ENCODE peak calls at places on chromosomes 6 and 20, in eight cellular contexts. One of them, this sample, is unnamed.

GRCh38 chr20:2330090-2330695 is 34.4 kb downstream of the TGM3 start:
- DNase-seq in Peyer's patch: no peak
- DNase-seq in sigmoid colon: no peak
- DNase-seq in IMR-90: no peak
- DNase-seq in A549: no peak
- DNase-seq in endothelial cell of umbilical vein: no peak
- DNase-seq in ovary: no peak
- DNase-seq in heart left ventricle: no peak
- DNase-seq in this sample: peak; percentile 67

GRCh38 chr6:4017847-4018193 is 61.1 kb downstream of the FAM217A start:
- DNase-seq in IMR-90: peak; percentile 34
- DNase-seq in heart left ventricle: no peak
- DNase-seq in sigmoid colon: no peak
- DNase-seq in A549: peak; percentile 40
- DNase-seq in endothelial cell of umbilical vein: peak; percentile 82
- DNase-seq in Peyer's patch: no peak
- DNase-seq in ovary: no peak
- DNase-seq in this sample: no peak

GRCh38 chr6:37306624-37307222 is 47.1 kb upstream of the RNF8 start:
- DNase-seq in ovary: no peak
- DNase-seq in Peyer's patch: no peak
- DNase-seq in IMR-90: no peak
- DNase-seq in endothelial cell of umbilical vein: no peak
- DNase-seq in sigmoid colon: no peak
- DNase-seq in heart left ventricle: no peak
- DNase-seq in A549: no peak
- DNase-seq in this sample: no peak

GRCh38 chr6:34360556-34360955 is 31.9 kb downstream of the NUDT3 start:
- DNase-seq in Peyer's patch: no peak
- DNase-seq in sigmoid colon: no peak
- DNase-seq in IMR-90: peak; percentile 80
- DNase-seq in A549: no peak
- DNase-seq in ovary: no peak
- DNase-seq in endothelial cell of umbilical vein: no peak
- DNase-seq in heart left ventricle: no peak
- DNase-seq in this sample: no peak

GRCh38 chr6:68728580-68728979 is 93.5 kb downstream of the ADGRB3 start:
- DNase-seq in heart left ventricle: no peak
- DNase-seq in A549: no peak
- DNase-seq in ovary: no peak
- DNase-seq in Peyer's patch: no peak
- DNase-seq in IMR-90: no peak
- DNase-seq in endothelial cell of umbilical vein: no peak
- DNase-seq in sigmoid colon: no peak
- DNase-seq in this sample: no peak

GRCh38 chr6:151914475-151914874 is 107.0 kb downstream of the ESR1 start:
- DNase-seq in sigmoid colon: no peak
- DNase-seq in ovary: no peak
- DNase-seq in heart left ventricle: no peak
- DNase-seq in IMR-90: no peak
- DNase-seq in endothelial cell of umbilical vein: no peak
- DNase-seq in Peyer's patch: no peak
- DNase-seq in A549: peak; percentile 62
- DNase-seq in this sample: no peak

GRCh38 chr6:75210885-75211739 is 5.3 kb upstream of the COL12A1 start:
- DNase-seq in endothelial cell of umbilical vein: peak; percentile 60
- DNase-seq in ovary: no peak
- DNase-seq in heart left ventricle: peak; percentile 31
- DNase-seq in Peyer's patch: no peak
- DNase-seq in sigmoid colon: no peak
- DNase-seq in IMR-90: peak; percentile 79
- DNase-seq in A549: peak; percentile 56
- DNase-seq in this sample: peak; percentile 67

GRCh38 chr20:61603715-61604114 is 351.7 kb downstream of the CDH4 start:
- DNase-seq in endothelial cell of umbilical vein: no peak
- DNase-seq in ovary: no peak
- DNase-seq in sigmoid colon: no peak
- DNase-seq in A549: no peak
- DNase-seq in Peyer's patch: no peak
- DNase-seq in heart left ventricle: no peak
- DNase-seq in IMR-90: no peak
- DNase-seq in this sample: no peak

GRCh38 chr6:138572200-138572875 is 73.0 kb upstream of the NHSL1 start:
- DNase-seq in endothelial cell of umbilical vein: peak; percentile 88
- DNase-seq in IMR-90: peak; percentile 91
- DNase-seq in Peyer's patch: peak; percentile 70
- DNase-seq in A549: no peak
- DNase-seq in ovary: peak; percentile 57
- DNase-seq in sigmoid colon: peak; percentile 88
- DNase-seq in heart left ventricle: peak; percentile 72
- DNase-seq in this sample: peak; percentile 91

GRCh38 chr6:49676671-49677281 is 36.6 kb downstream of the CRISP2 start:
- DNase-seq in heart left ventricle: no peak
- DNase-seq in ovary: no peak
- DNase-seq in A549: peak; percentile 2
- DNase-seq in IMR-90: peak; percentile 51
- DNase-seq in endothelial cell of umbilical vein: peak; percentile 10
- DNase-seq in sigmoid colon: no peak
- DNase-seq in Peyer's patch: no peak
- DNase-seq in this sample: no peak

GRCh38 chr20:8722277-8722928 is 346.5 kb upstream of the PLCB4 start:
- DNase-seq in heart left ventricle: peak; percentile 27
- DNase-seq in IMR-90: peak; percentile 77
- DNase-seq in sigmoid colon: no peak
- DNase-seq in endothelial cell of umbilical vein: peak; percentile 83
- DNase-seq in Peyer's patch: no peak
- DNase-seq in A549: peak; percentile 80
- DNase-seq in ovary: no peak
- DNase-seq in this sample: no peak

DNA sequence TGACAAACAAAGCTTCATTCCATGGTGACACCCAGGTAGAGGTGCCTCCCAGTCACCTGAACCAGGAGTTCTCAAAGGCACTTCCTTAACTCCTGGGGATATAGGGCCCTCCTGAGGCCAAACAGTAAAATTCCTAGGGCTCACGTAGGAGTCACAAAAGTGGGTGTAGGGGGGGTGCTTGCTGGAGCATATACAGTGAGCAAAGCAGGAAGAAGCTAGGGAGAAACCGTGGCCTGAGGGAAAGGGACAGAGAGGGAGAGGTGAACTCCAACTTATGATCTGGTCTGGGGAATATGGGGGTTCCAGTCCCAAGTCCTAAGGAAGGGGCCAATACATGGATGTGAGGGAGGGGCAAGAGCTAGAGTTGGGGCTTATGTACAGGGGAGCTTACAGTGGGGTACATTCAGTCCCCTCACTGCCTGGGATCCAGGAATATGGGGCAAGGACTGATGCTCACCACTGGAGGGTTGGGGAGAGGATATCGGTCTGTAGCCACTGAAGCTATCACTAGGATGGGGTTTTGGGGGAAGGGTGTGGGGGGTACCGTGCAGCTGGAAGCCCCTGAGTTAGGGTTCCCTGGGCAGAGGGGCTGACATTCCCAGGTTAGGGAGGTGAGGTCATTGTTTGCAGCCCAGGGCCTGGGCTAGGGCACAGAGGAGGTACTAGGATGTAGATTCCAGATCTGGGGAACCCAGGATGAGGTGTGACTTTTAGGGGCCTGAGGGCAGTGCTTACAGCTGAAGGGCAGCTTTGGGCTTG is 950 bp downstream of the PEDS1 start:
- DNase-seq in endothelial cell of umbilical vein: peak; percentile 44
- DNase-seq in A549: no peak
- DNase-seq in Peyer's patch: no peak
- DNase-seq in IMR-90: no peak
- DNase-seq in heart left ventricle: no peak
- DNase-seq in sigmoid colon: no peak
- DNase-seq in ovary: no peak
- DNase-seq in this sample: no peak
- TF ChIP-seq CTCF in endothelial cell of umbilical vein: no peak
- TF ChIP-seq CTCF in A549: no peak
- TF ChIP-seq CTCF in Peyer's patch: peak; percentile 32
- TF ChIP-seq CTCF in IMR-90: no peak
- TF ChIP-seq CTCF in heart left ventricle: no peak
- TF ChIP-seq CTCF in sigmoid colon: no peak
- TF ChIP-seq CTCF in ovary: no peak
- TF ChIP-seq CTCF in this sample: no peak

GRCh38 chr6:15247214-15247749 is 1.4 kb downstream of the JARID2 start:
- DNase-seq in IMR-90: no peak
- DNase-seq in A549: no peak
- DNase-seq in heart left ventricle: no peak
- DNase-seq in sigmoid colon: no peak
- DNase-seq in endothelial cell of umbilical vein: no peak
- DNase-seq in Peyer's patch: no peak
- DNase-seq in ovary: no peak
- DNase-seq in this sample: no peak

GRCh38 chr6:15250440-15251168 is 4.7 kb downstream of the JARID2 start:
- DNase-seq in A549: no peak
- DNase-seq in heart left ventricle: no peak
- DNase-seq in endothelial cell of umbilical vein: no peak
- DNase-seq in IMR-90: no peak
- DNase-seq in sigmoid colon: no peak
- DNase-seq in ovary: no peak
- DNase-seq in Peyer's patch: no peak
- DNase-seq in this sample: no peak

GRCh38 chr6:15249371-15250019 is 3.6 kb downstream of the JARID2 start:
- DNase-seq in A549: no peak
- DNase-seq in endothelial cell of umbilical vein: no peak
- DNase-seq in sigmoid colon: no peak
- DNase-seq in Peyer's patch: no peak
- DNase-seq in ovary: no peak
- DNase-seq in IMR-90: no peak
- DNase-seq in heart left ventricle: no peak
- DNase-seq in this sample: no peak

GRCh38 chr6:15247750-15248450 is 2.0 kb downstream of the JARID2 start:
- DNase-seq in ovary: peak; percentile 72
- DNase-seq in A549: peak; percentile 54
- DNase-seq in Peyer's patch: peak; percentile 80
- DNase-seq in IMR-90: peak; percentile 62
- DNase-seq in sigmoid colon: peak; percentile 80
- DNase-seq in endothelial cell of umbilical vein: peak; percentile 55
- DNase-seq in heart left ventricle: peak; percentile 64
- DNase-seq in this sample: peak; percentile 92

DNA sequence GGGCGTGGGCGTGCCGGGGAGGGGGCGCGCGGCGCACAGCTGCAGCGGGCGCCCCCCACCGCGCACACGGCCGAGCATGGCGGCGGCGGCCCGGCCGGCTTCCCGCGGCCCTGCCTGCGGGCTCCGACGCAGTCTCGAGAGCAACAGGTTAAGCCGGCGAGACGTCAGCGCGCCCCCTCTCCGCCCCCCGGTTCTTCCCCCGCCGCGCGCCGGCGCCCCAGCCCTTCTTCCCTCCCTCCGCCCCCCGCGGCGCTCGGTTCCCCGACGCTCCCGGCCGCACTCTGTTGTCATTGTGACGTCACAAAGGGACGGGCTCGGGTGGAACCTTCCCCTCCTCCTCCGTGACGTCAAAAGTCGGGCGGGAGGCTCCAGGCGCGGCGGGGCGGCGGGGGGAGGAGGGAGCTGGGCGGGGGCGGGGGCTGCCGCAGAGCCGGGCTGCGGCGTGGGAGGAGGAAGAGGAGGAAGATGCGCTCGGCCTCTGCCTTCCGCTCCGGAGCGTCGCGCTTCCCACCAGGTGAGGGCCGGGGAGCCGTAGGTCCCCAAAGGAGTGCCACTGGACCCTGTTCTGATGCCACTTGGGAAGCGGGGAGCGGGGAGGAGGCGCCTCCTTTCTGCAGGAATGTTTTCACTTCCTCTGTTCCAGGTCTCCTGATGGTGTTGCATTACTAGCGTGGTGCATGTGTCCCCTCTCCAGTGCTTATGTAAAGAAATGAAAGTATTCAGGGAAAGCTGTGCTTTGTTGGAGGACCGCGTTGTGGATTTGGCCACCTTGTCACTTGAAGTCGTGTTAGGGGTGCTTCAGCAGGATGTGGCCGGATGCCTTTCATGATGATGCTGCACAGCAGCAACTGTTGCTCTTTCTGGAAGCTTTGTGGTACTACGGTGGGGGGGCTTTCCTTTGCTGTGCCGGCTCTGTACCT is 2.8 kb downstream of the JARID2 start:
- DNase-seq in IMR-90: peak; percentile 97
- DNase-seq in ovary: peak; percentile 96
- DNase-seq in endothelial cell of umbilical vein: peak; percentile 89
- DNase-seq in Peyer's patch: peak; percentile 95
- DNase-seq in sigmoid colon: peak; percentile 99
- DNase-seq in A549: peak; percentile 96
- DNase-seq in heart left ventricle: peak; percentile 98
- DNase-seq in this sample: peak; percentile 92
- TF ChIP-seq POLR2A in IMR-90: peak; percentile 56
- TF ChIP-seq POLR2A in ovary: peak; percentile 17
- TF ChIP-seq POLR2A in endothelial cell of umbilical vein: no peak
- TF ChIP-seq POLR2A in Peyer's patch: no peak
- TF ChIP-seq POLR2A in sigmoid colon: no peak
- TF ChIP-seq POLR2A in A549: peak; percentile 48
- TF ChIP-seq POLR2A in heart left ventricle: no peak
- TF ChIP-seq POLR2A in this sample: no peak

GRCh38 chr6:45086685-45087084 is 241.4 kb upstream of the RUNX2 start:
- DNase-seq in A549: no peak
- DNase-seq in ovary: no peak
- DNase-seq in sigmoid colon: no peak
- DNase-seq in IMR-90: no peak
- DNase-seq in endothelial cell of umbilical vein: peak; percentile 7
- DNase-seq in Peyer's patch: no peak
- DNase-seq in heart left ventricle: no peak
- DNase-seq in this sample: no peak
- TF ChIP-seq CTCF in A549: peak; percentile 19
- TF ChIP-seq CTCF in ovary: no peak
- TF ChIP-seq CTCF in sigmoid colon: no peak
- TF ChIP-seq CTCF in IMR-90: no peak
- TF ChIP-seq CTCF in endothelial cell of umbilical vein: no peak
- TF ChIP-seq CTCF in Peyer's patch: no peak
- TF ChIP-seq CTCF in heart left ventricle: peak; percentile 12
- TF ChIP-seq CTCF in this sample: no peak

DNA sequence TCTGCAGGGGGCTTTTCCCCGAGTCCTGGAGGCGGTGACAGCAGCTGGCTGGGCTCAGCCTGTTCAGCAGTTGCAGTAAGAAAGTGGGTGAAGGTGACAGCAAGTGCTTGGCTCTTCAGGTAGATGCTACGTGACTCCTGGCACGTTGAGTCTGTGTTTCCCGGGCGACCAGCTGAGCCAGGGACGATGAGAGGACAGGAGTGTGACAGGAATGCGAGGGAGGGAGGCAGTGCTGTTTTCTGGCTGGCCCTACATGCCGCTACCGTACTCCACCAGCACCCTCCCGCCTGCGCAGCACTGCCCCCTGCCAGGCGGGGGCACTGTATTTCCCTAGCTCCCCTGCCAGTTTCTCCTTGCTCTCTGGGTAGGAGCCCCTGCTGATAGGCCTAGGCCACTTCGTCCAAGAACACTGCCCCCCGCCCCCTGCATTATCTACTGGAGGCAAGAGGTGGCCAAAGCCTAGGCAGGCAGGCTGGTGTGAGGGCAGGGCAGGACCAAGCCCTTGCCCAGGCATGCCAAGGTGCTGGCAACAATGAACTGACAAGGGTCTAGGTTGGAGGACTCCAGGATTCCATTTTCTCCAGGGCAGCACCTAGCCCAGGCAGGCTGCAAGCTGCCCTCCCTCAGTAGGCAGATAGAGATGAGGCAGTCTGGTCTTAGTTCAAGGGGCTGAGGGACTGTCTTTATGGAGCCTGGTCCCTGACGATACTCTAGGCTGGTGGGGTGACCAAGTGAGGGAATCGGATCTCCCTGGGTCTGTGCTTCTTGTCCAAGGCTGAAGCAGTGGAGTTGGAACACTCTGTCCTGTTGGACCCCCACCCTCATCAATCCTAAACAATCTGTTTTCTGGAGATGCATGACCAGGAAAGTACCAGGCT is 19.2 kb downstream of the MRPS18A start:
- DNase-seq in endothelial cell of umbilical vein: peak; percentile 73
- DNase-seq in Peyer's patch: peak; percentile 71
- DNase-seq in A549: peak; percentile 63
- DNase-seq in IMR-90: peak; percentile 36
- DNase-seq in heart left ventricle: peak; percentile 59
- DNase-seq in sigmoid colon: peak; percentile 74
- DNase-seq in ovary: peak; percentile 66
- DNase-seq in this sample: peak; percentile 88
- TF ChIP-seq POLR2A in endothelial cell of umbilical vein: peak; percentile 20
- TF ChIP-seq POLR2A in Peyer's patch: no peak
- TF ChIP-seq POLR2A in A549: no peak
- TF ChIP-seq POLR2A in IMR-90: peak; percentile 29
- TF ChIP-seq POLR2A in heart left ventricle: no peak
- TF ChIP-seq POLR2A in sigmoid colon: no peak
- TF ChIP-seq POLR2A in ovary: no peak
- TF ChIP-seq POLR2A in this sample: no peak

This sample was measured in lower leg skin.